ENCODE peak calls at places on chromosomes 1 and 21, in nine cellular contexts. N, F, V, T, O, I, H, M and D are unnamed samples.

GRCh38 chr1:76279387-76279748 is 204.8 kb downstream of the ST6GALNAC3 start:
- DNase-seq in N (no peak), F (no peak), V (no peak), T (no peak), O (no peak), I (no peak), H (no peak), M (no peak), D (no peak)

GRCh38 chr1:16221499-16221898 is 9.0 kb upstream of the ARHGEF19 start:
- DNase-seq in N (no peak), F (no peak), V (no peak), T (no peak), O (no peak), I (no peak), H (no peak), M (no peak), D (no peak)

GRCh38 chr1:186152227-186152944 is 222.7 kb downstream of the TPR start:
- DNase-seq in N (peak; percentile 18), F (no peak), V (peak; percentile 66), T (peak; percentile 83), O (peak; percentile 75), I (no peak), H (peak; percentile 53), M (no peak), D (no peak)

GRCh38 chr1:207459008-207459407 is 4.9 kb downstream of the CR2 start:
- DNase-seq in N (no peak), F (no peak), V (no peak), T (no peak), O (no peak), I (no peak), H (no peak), M (no peak), D (no peak)

GRCh38 chr1:172429324-172430127 is 9.0 kb downstream of the C1orf105 start:
- DNase-seq in N (peak; percentile 70), F (no peak), V (peak; percentile 52), T (peak; percentile 61), O (peak; percentile 70), I (no peak), H (peak; percentile 82), M (no peak), D (no peak)

GRCh38 chr1:228891134-228892034 is 156.1 kb downstream of the RHOU start:
- DNase-seq in N (no peak), F (no peak), V (no peak), T (no peak), O (peak; percentile 65), I (peak; percentile 56), H (no peak), M (no peak), D (no peak)

GRCh38 chr1:209367031-209367813 is 216.3 kb upstream of the CAMK1G start:
- DNase-seq in N (no peak), F (no peak), V (no peak), T (peak; percentile 78), O (peak; percentile 73), I (no peak), H (no peak), M (no peak), D (no peak)

GRCh38 chr1:5683446-5683845 is 308.8 kb downstream of the NPHP4 start:
- DNase-seq in N (no peak), F (no peak), V (no peak), T (no peak), O (no peak), I (no peak), H (no peak), M (no peak), D (no peak)

GRCh38 chr1:222098382-222098781 is 356.5 kb upstream of the DUSP10 start:
- DNase-seq in N (no peak), F (no peak), V (no peak), T (no peak), O (no peak), I (no peak), H (no peak), M (no peak), D (no peak)

GRCh38 chr1:41360074-41361027 is 883 bp upstream of the FOXO6 start:
- DNase-seq in N (no peak), F (no peak), V (no peak), T (no peak), O (no peak), I (peak; percentile 72), H (peak; percentile 19), M (peak; percentile 84), D (no peak)

GRCh38 chr1:224287714-224288113 is 42.3 kb downstream of the NVL start:
- DNase-seq in N (no peak), F (no peak), V (no peak), T (no peak), O (no peak), I (no peak), H (no peak), M (no peak), D (no peak)

GRCh38 chr1:6971048-6971447 is 185.8 kb downstream of the CAMTA1 start:
- DNase-seq in N (no peak), F (no peak), V (no peak), T (no peak), O (peak; percentile 43), I (peak; percentile 5), H (no peak), M (no peak), D (no peak)

GRCh38 chr1:212161231-212161781 is 123.9 kb upstream of the PPP2R5A start:
- DNase-seq in N (peak; percentile 24), F (no peak), V (peak; percentile 50), T (peak; percentile 84), O (peak; percentile 87), I (no peak), H (no peak), M (no peak), D (no peak)

GRCh38 chr1:92791487-92792058 is 6.7 kb upstream of the EVI5 start:
- DNase-seq in N (no peak), F (no peak), V (no peak), T (no peak), O (no peak), I (no peak), H (no peak), M (no peak), D (no peak)

GRCh38 chr1:210416049-210416448 is 87.3 kb downstream of the HHAT start:
- DNase-seq in N (no peak), F (no peak), V (no peak), T (no peak), O (no peak), I (no peak), H (no peak), M (no peak), D (no peak)

GRCh38 chr21:26148834-26149354 is 21.7 kb downstream of the APP start:
- DNase-seq in N (no peak), F (no peak), V (no peak), T (peak; percentile 25), O (peak; percentile 69), I (no peak), H (no peak), M (no peak), D (no peak)

GRCh38 chr1:1356166-1356795 is 2.1 kb downstream of the MXRA8 start:
- DNase-seq in N (no peak), F (no peak), V (no peak), T (no peak), O (no peak), I (no peak), H (no peak), M (no peak), D (no peak)

GRCh38 chr1:89780721-89781120 is 40.1 kb upstream of the LRRC8D start:
- DNase-seq in N (peak; percentile 73), F (no peak), V (no peak), T (peak; percentile 31), O (peak; percentile 69), I (no peak), H (peak; percentile 69), M (no peak), D (no peak)

GRCh38 chr1:71638081-71638766 is 557.4 kb upstream of the ZRANB2 start:
- DNase-seq in N (no peak), F (no peak), V (no peak), T (peak; percentile 11), O (peak; percentile 88), I (no peak), H (no peak), M (no peak), D (no peak)

GRCh38 chr1:83860506-83861221 is 138.3 kb downstream of the TTLL7 start:
- DNase-seq in N (peak; percentile 42), F (peak; percentile 69), V (no peak), T (peak; percentile 48), O (no peak), I (peak; percentile 95), H (peak; percentile 68), M (peak; percentile 93), D (peak; percentile 56)

GRCh38 chr1:105462308-105462707 is 1594.2 kb upstream of the PRMT6 start:
- DNase-seq in N (no peak), F (no peak), V (no peak), T (no peak), O (no peak), I (no peak), H (no peak), M (no peak), D (no peak)
- TF ChIP-seq CTCF in N (no peak), F (peak; percentile 20), V (no peak), T (no peak), O (no peak), I (no peak), H (no peak), M (no peak), D (no peak)

DNA sequence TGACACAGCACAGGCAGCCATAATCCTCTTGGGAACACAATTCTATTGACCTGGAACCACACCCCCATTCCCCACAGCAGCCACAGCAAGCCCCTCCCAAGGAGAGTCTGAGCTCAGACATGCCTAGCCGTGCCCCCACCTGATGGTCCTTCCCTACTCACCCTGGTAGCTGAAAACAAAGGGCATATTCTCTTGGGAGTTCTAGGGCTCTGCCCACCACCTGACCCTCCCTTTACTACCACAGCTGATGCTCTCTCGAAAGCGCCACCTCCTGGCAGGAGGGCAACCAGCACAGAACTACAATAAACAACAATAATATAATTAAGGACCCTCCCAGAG is 184.8 kb upstream of the COA6 start:
- DNase-seq in N (peak; percentile 47), F (no peak), V (no peak), T (no peak), O (no peak), I (no peak), H (peak; percentile 18), M (no peak), D (no peak)
- TF ChIP-seq CTCF in N (peak; percentile 35), F (peak; percentile 39), V (peak; percentile 35), T (peak; percentile 33), O (no peak), I (no peak), H (no peak), M (no peak), D (no peak)

DNA sequence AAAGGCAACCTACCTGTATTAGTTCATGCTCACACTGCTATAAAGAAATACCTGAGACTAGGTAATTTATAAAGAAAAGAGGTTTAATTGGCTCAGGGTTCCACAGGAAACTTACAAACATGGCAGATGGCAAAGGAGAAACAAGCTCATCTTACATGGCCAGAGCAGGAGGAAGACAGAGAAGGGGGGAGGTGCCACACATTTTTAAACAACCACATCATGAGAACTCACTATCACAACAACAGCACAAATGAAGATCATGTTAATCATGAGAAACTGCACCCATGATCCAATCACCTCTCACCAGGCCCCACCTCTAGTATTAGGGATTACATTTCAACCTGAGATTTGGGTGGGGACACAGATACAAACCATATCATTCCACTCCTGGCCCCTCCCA is 90.6 kb upstream of the KCTD3 start:
- DNase-seq in N (no peak), F (no peak), V (no peak), T (no peak), O (peak; percentile 54), I (no peak), H (no peak), M (no peak), D (no peak)
- TF ChIP-seq CTCF in N (no peak), F (no peak), V (no peak), T (no peak), O (no peak), I (no peak), H (no peak), M (no peak), D (no peak)

GRCh38 chr1:213286235-213286634 is 235.2 kb downstream of the RPS6KC1 start:
- DNase-seq in N (no peak), F (no peak), V (no peak), T (no peak), O (no peak), I (no peak), H (no peak), M (no peak), D (no peak)
- TF ChIP-seq CTCF in N (no peak), F (peak; percentile 34), V (peak; percentile 13), T (peak; percentile 50), O (peak; percentile 17), I (no peak), H (no peak), M (no peak), D (no peak)